ENCODE peak calls at places on chromosomes 6 and 20, in six cellular contexts. Q is HFF-Myc, T is AG04450, C is cardiac fibroblast, D is AG09309, V is fibroblast of lung. H is an unnamed sample.

GRCh38 chr20:58854638-58855471 is 2.3 kb downstream of the GNAS start:
- DNase-seq in C (no peak), T (no peak), D (no peak), Q (no peak), V (no peak), H (no peak)

GRCh38 chr20:48295445-48295903 is 510.2 kb upstream of the SULF2 start:
- DNase-seq in T (peak), V (peak), D (peak), Q (peak), C (peak), H (peak)

GRCh38 chr6:42937548-42938427 is 8.5 kb downstream of the CNPY3 start:
- DNase-seq in T (no peak), C (no peak), V (no peak), D (no peak), Q (no peak), H (no peak)

GRCh38 chr6:44682280-44682679 is 294.8 kb downstream of the CDC5L start:
- DNase-seq in D (no peak), Q (no peak), C (no peak), V (no peak), T (no peak), H (no peak)

GRCh38 chr20:845967-846893 is 12.7 kb downstream of the FAM110A start:
- DNase-seq in V (no peak), Q (no peak), C (no peak), D (no peak), T (no peak), H (no peak)

GRCh38 chr6:127938701-127939100 is 37.8 kb upstream of the THEMIS start:
- DNase-seq in D (no peak), C (peak), V (peak), T (no peak), Q (peak), H (peak)

GRCh38 chr6:106177786-106178185 is 91.7 kb downstream of the PRDM1 start:
- DNase-seq in C (no peak), T (no peak), V (peak), Q (no peak), D (no peak), H (no peak)

GRCh38 chr20:59008715-59009336 is 1.8 kb upstream of the CTSZ start:
- DNase-seq in C (no peak), Q (no peak), V (no peak), T (no peak), D (no peak), H (no peak)

GRCh38 chr20:62362991-62363919 is 3.9 kb downstream of the LAMA5 start:
- DNase-seq in C (no peak), D (no peak), V (no peak), Q (no peak), T (no peak), H (no peak)

GRCh38 chr20:35111141-35111888 is 18.7 kb upstream of the TRPC4AP start:
- DNase-seq in D (no peak), T (no peak), V (peak), Q (no peak), C (peak), H (no peak)

GRCh38 chr6:47047479-47048411 is 5.6 kb upstream of the ADGRF1 start:
- DNase-seq in T (peak), D (peak), C (peak), V (peak), Q (peak), H (peak)

GRCh38 chr6:123838612-123839279 is 35.1 kb downstream of the NKAIN2 start:
- DNase-seq in Q (no peak), D (no peak), C (no peak), V (no peak), T (no peak), H (no peak)

GRCh38 chr6:112298816-112299281 is 44.5 kb upstream of the LAMA4 start:
- DNase-seq in C (peak), D (peak), V (peak), T (peak), Q (peak), H (peak)

GRCh38 chr6:10395946-10396577 is 18.8 kb downstream of the TFAP2A start:
- DNase-seq in Q (no peak), D (no peak), V (no peak), T (no peak), C (no peak), H (no peak)

GRCh38 chr6:167825059-167825758 is 1.5 kb upstream of the AFDN start:
- DNase-seq in Q (no peak), T (no peak), C (peak), V (peak), D (no peak), H (no peak)

GRCh38 chr6:150306290-150306689 is 62.5 kb upstream of the IYD start:
- DNase-seq in T (no peak), C (no peak), D (no peak), Q (no peak), V (no peak), H (no peak)

DNA sequence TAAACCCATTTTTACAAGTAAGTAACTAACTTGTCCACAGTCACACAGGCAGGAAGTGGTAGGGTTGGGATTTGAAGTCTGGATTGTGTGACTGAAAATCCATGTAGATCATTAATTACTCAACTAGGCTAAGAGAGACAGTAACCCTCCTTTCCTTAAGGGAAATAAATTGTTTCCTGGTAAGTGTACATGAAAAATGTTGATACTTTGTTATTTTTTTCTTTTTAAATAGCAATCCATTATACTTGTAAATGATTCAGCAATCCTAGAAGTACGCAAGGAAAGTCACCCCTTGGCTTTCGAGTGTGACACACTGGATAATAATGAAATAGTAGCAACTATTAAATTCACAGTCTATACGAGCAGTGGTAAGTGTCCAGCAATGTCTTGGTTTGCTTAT is 11.6 kb downstream of the SPACA1 start:
- DNase-seq in D (no peak), Q (no peak), T (no peak), C (no peak), V (no peak), H (no peak)
- H3K4me3 ChIP-seq in D (no peak), Q (no peak), T (no peak), C (no peak), V (no peak), H (no peak)

DNA sequence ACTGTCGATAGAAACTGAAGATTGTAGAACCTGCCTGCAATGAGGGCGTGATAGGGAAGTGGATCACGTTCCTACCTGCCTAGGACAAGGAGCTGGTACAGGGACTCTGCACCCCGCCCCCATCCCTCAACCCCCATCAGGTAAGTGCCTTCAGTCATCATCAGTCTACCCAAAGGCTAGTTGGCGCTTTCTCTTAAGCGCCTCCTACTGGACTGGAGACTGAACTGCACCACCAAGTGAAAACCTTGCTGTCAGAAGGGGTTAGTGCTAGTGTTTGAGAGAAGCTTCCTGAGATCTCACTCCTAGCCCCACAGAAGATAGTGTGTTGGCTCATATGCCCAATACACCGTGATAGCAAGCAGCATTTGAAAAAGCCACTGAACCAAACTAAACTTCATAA is 706.5 kb upstream of the MAN1A1 start:
- DNase-seq in Q (no peak), C (no peak), V (no peak), T (no peak), D (no peak), H (no peak)
- TF ChIP-seq CTCF in Q (peak), C (peak), V (no peak), T (peak), D (peak), H (peak)

DNA sequence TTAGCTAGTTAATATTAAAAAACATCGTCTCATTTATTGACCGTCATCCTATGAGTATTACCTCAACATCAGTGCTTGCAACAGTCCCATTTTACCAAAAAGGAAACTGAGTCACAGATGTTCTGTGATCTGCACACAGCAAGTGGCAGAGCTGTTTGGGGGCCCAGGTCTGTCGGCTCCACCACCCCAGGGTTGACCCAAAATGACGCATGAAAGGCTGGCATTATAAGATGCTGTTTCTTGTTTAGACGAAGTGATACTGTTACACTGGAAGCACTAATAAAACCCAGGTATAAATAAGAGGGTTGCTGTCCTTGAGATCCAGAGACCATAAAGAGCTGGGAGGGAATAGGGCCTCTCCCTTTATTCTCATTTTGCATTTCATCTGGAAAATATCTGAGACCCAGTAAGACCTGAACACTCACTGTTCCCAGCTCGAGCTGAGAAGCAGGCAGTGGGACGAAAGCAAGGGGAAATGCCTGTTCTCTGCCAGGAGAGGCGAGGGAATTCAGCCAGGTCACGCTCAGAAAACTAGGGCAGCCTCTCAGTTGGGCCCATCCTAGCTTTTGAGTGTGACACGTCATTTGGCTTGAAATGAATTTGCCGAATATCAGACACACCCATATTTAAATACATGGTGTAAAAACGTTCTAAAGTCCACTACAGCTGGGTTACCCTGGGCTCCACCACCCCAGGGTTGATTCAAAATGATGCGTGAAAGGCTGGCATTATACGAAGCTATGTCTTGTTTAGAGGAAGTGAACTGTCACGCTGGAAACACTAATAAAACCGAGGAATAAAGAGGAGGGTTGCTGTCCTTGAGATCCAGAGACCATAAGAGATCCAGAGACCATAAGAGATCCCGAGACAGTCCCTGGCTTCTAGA is 1.4 kb upstream of the MICAL1 start:
- DNase-seq in Q (no peak), D (peak), T (no peak), C (peak), V (peak), H (no peak)
- H3K4me3 ChIP-seq in Q (peak), D (peak), T (peak), C (peak), V (peak), H (peak)

GRCh38 chr6:152950240-152950639 is 32.6 kb downstream of the FBXO5 start:
- DNase-seq in T (no peak), Q (no peak), V (no peak), C (no peak), D (no peak), H (no peak)

GRCh38 chr6:152957796-152958195 is 25.0 kb downstream of the FBXO5 start:
- DNase-seq in T (no peak), V (no peak), D (no peak), Q (no peak), C (no peak), H (no peak)

GRCh38 chr6:152952045-152952444 is 30.8 kb downstream of the FBXO5 start:
- DNase-seq in C (peak), T (no peak), Q (peak), V (peak), D (no peak), H (peak)

GRCh38 chr6:152952866-152953509 is 29.9 kb downstream of the FBXO5 start:
- DNase-seq in C (peak), Q (peak), T (no peak), V (peak), D (no peak), H (peak)

DNA sequence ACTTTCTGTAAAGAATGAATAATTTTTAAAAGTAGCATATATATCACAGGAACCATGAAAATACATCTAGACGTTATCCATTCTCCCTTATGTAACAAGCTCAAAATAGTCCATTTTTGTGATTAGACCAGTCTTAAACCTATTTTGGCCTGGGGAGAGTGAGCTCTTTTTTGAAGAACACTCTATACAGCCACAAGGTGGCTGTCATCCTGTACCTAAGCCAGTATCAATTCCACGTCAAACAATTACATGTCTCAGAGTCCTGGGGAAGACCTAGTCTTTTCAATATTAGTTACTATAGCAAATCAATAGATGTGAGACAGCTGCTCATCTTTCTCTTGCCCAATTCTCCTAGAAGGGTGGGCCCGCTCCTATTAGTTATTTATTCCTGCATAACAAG is 28.4 kb downstream of the FBXO5 start:
- DNase-seq in C (no peak), Q (no peak), D (no peak), T (no peak), V (no peak), H (no peak)
- TF ChIP-seq CTCF in C (no peak), Q (no peak), D (no peak), T (no peak), V (no peak), H (no peak)

H was measured in astrocyte of the cerebellum.